ENCODE peak calls at places on chromosomes 6 and 20, in ten cellular contexts. G is GM12891; E is posterior cingulate gyrus; J is left ventricle myocardium superior; K is NCI-H1417 treated with DMSO at 0.1 percent for 48 hours; B is activated naive CD4-positive, alpha-beta T cell treated with anti-CD3 and anti-CD28 coated beads, Interleukin-2, amount 10 ng/mL, durations not matched to agents 7 days and 5 days; S is activated naive CD8-positive, alpha-beta T cell treated with anti-CD3 and anti-CD28 coated beads, Interleukin-2, amount 10 ng/mL, durations not matched to agents 7 days and 5 days; N is right lobe of liver; T is transverse colon; I is SHP77. H is an unnamed sample.

GRCh38 chr6:90123796-90124195 is 172.8 kb downstream of the BACH2 start:
- DNase-seq in G (no peak), S (no peak), N (no peak), T (no peak), I (no peak), B (no peak), K (no peak), J (no peak), E (no peak), H (no peak)

GRCh38 chr20:61579908-61580307 is 327.8 kb downstream of the CDH4 start:
- DNase-seq in K (no peak), G (no peak), E (no peak), T (no peak), S (no peak), N (no peak), J (no peak), B (no peak), I (no peak), H (no peak)

GRCh38 chr6:125753218-125753936 is 3.9 kb downstream of the HEY2 start:
- DNase-seq in B (no peak), S (no peak), J (no peak), N (no peak), K (no peak), G (no peak), I (no peak), T (no peak), E (no peak), H (peak)

GRCh38 chr20:50636601-50637539 is 54.5 kb downstream of the RIPOR3 start:
- DNase-seq in J (no peak), S (no peak), I (no peak), B (no peak), E (no peak), G (no peak), K (no peak), T (no peak), N (no peak), H (no peak)

GRCh38 chr6:56025785-56026184 is 150.4 kb upstream of the BMP5 start:
- DNase-seq in G (no peak), B (no peak), S (no peak), E (no peak), I (no peak), T (no peak), J (no peak), K (no peak), N (no peak), H (no peak)

GRCh38 chr6:98036344-98036743 is 753.3 kb upstream of the MMS22L start:
- DNase-seq in K (no peak), S (no peak), T (no peak), B (no peak), G (no peak), E (no peak), N (no peak), J (no peak), I (no peak), H (no peak)

GRCh38 chr6:118893095-118893881 is 664 bp upstream of the ASF1A start:
- DNase-seq in S (no peak), N (no peak), E (no peak), J (no peak), K (peak), B (peak), G (no peak), T (peak), I (peak), H (peak)

GRCh38 chr20:62305149-62305764 is 2.5 kb downstream of the ADRM1 start:
- DNase-seq in E (no peak), B (no peak), K (no peak), N (no peak), T (no peak), J (no peak), I (no peak), G (no peak), S (no peak), H (no peak)

GRCh38 chr6:158677906-158678305 is 28.1 kb downstream of the SYTL3 start:
- DNase-seq in E (no peak), I (no peak), G (no peak), T (no peak), N (no peak), J (no peak), S (no peak), K (no peak), B (no peak), H (peak)

GRCh38 chr6:74458536-74458935 is 747.3 kb downstream of the COL12A1 start:
- DNase-seq in J (no peak), N (no peak), K (no peak), S (no peak), T (no peak), B (no peak), E (no peak), I (no peak), G (no peak), H (no peak)